ENCODE peak calls at places on chromosomes 6 and 20, in five cellular contexts. P is fibroblast of pulmonary artery, W is lung, Y is choroid plexus epithelial cell, Z is brain microvascular endothelial cell. F is an unnamed sample.
A peak's percentile ranks its signal among the peaks of the same experiment; 100 is the strongest.

GRCh38 chr6:48151142-48151541 is 40.1 kb upstream of the PTCHD4 start:
- DNase-seq in W (no peak), Y (peak; percentile 91), Z (no peak), P (peak; percentile 51), F (no peak)

GRCh38 chr6:46760925-46761324 is 14.2 kb downstream of the ANKRD66 start:
- DNase-seq in P (no peak), Y (no peak), Z (no peak), W (no peak), F (no peak)

GRCh38 chr6:145267076-145267867 is 468.0 kb downstream of the EPM2A start:
- DNase-seq in Y (no peak), W (no peak), P (no peak), Z (no peak), F (no peak)

GRCh38 chr6:36320475-36320874 is 16.2 kb downstream of the BNIP5 start:
- DNase-seq in W (no peak), Z (no peak), P (no peak), Y (peak; percentile 68), F (no peak)

GRCh38 chr20:25750765-25751696 is 54.4 kb upstream of the ZNF337 start:
- DNase-seq in Z (peak; percentile 7), P (peak; percentile 59), Y (peak; percentile 70), W (peak; percentile 68), F (no peak)

GRCh38 chr6:17473554-17473953 is 80.2 kb downstream of the CAP2 start:
- DNase-seq in Z (no peak), W (no peak), P (no peak), Y (no peak), F (no peak)

GRCh38 chr20:39075731-39076130 is 113.6 kb downstream of the DHX35 start:
- DNase-seq in W (no peak), Y (no peak), Z (no peak), P (no peak), F (no peak)

GRCh38 chr6:49565855-49566254 is 15.4 kb downstream of the C6orf141 start:
- DNase-seq in Z (no peak), P (peak; percentile 68), W (no peak), Y (peak; percentile 71), F (no peak)

GRCh38 chr6:153849072-153849759 is 189.8 kb upstream of the OPRM1 start:
- DNase-seq in Y (peak; percentile 56), W (no peak), Z (peak; percentile 44), P (peak; percentile 63), F (no peak)

GRCh38 chr6:33987531-33988021 is 158.3 kb downstream of the GRM4 start:
- DNase-seq in P (no peak), Z (no peak), W (no peak), Y (no peak), F (peak; percentile 40)

GRCh38 chr6:138293428-138293827 is 75.1 kb upstream of the PBOV1 start:
- DNase-seq in W (no peak), P (no peak), Z (no peak), Y (no peak), F (no peak)

GRCh38 chr6:110041830-110042229 is 63.7 kb downstream of the GPR6 start:
- DNase-seq in Y (no peak), Z (no peak), P (no peak), W (peak; percentile 5), F (no peak)

GRCh38 chr6:170149681-170150589 is 140.9 kb downstream of the DLL1 start:
- DNase-seq in W (no peak), P (no peak), Z (no peak), Y (no peak), F (no peak)

GRCh38 chr20:51767018-51767866 is 948 bp downstream of the ATP9A start:
- DNase-seq in Y (no peak), P (peak; percentile 14), W (peak; percentile 87), Z (no peak), F (no peak)

GRCh38 chr6:136309729-136310311 is 20.2 kb upstream of the BCLAF1 start:
- DNase-seq in W (no peak), P (no peak), Z (no peak), Y (no peak), F (no peak)

GRCh38 chr6:144217264-144217663 is 66.9 kb downstream of the STX11 start:
- DNase-seq in Y (no peak), Z (peak; percentile 9), W (no peak), P (peak; percentile 8), F (no peak)

GRCh38 chr6:79947191-79948173 is at the start of gene ELOVL4:
- DNase-seq in W (no peak), Z (peak; percentile 71), P (peak; percentile 78), Y (peak; percentile 78), F (peak; percentile 89)

GRCh38 chr6:101605874-101606273 is 212.4 kb downstream of the GRIK2 start:
- DNase-seq in P (no peak), Y (no peak), Z (no peak), W (no peak), F (no peak)

GRCh38 chr6:16130932-16131387 is 2.1 kb downstream of the MYLIP start:
- DNase-seq in Y (peak; percentile 91), P (peak; percentile 81), W (peak; percentile 56), Z (peak; percentile 75), F (no peak)

GRCh38 chr20:14764511-14765369 is 427.3 kb upstream of the FLRT3 start:
- DNase-seq in Y (no peak), P (no peak), Z (no peak), W (peak; percentile 87), F (no peak)

GRCh38 chr6:109397020-109397419 is 14.8 kb upstream of the CD164 start:
- DNase-seq in Y (peak; percentile 62), P (peak; percentile 58), Z (no peak), W (no peak), F (no peak)

GRCh38 chr20:44215125-44215524 is 4.6 kb upstream of the OSER1 start:
- DNase-seq in Z (peak; percentile 53), Y (peak; percentile 84), W (peak; percentile 56), P (peak; percentile 79), F (peak; percentile 88)
- TF ChIP-seq CTCF in Z (peak; percentile 93), Y (peak; percentile 93), W (peak; percentile 56), P (peak; percentile 92), F (peak; percentile 88)

GRCh38 chr20:21509597-21510331 is 4.1 kb downstream of the NKX2-2 start:
- DNase-seq in Y (peak; percentile 34), P (peak; percentile 37), Z (no peak), W (no peak), F (peak; percentile 84)
- TF ChIP-seq CTCF in Y (peak; percentile 7), P (peak; percentile 5), Z (peak; percentile 46), W (no peak), F (peak; percentile 41)

DNA sequence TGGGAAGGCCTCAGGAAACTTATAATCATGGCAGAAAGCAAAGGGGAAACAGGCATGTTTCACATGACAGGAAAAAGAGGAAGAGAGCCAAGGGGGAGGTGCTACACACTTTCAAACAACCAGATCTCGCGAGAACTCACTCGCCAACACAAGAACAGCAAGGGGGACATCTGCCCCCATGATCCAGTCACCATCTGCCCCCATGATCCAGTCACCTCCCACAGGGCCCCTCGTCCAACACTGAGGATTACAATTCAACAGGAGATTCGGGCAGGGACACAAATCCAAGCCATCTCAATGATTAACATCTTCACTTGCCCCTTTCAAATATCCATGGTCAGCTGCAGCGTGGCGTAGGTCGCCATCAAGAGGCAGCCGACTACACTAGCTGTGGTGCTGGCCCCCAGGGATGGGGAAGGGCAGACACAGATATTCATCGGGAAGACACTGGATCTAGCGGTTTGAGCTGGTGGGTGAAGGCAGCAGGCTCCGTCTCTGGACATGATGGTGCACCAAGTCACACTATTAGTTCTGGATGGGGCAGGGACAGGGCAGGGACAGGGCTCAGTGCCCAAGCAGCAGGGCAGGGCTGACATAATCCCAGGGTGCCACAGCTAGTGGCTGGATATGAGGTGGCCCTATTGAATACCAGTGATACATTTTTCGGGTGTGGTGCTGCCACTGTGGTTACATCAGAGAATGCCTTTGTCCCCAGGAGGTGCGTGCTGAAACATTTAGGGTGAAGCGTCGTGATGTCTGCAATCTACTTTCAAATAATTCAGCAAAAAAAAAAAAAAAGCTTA is 31.6 kb downstream of the TUBB2B start:
- DNase-seq in Z (no peak), W (no peak), Y (no peak), P (no peak), F (no peak)
- TF ChIP-seq CTCF in Z (peak; percentile 30), W (no peak), Y (no peak), P (no peak), F (peak; percentile 16)

DNA sequence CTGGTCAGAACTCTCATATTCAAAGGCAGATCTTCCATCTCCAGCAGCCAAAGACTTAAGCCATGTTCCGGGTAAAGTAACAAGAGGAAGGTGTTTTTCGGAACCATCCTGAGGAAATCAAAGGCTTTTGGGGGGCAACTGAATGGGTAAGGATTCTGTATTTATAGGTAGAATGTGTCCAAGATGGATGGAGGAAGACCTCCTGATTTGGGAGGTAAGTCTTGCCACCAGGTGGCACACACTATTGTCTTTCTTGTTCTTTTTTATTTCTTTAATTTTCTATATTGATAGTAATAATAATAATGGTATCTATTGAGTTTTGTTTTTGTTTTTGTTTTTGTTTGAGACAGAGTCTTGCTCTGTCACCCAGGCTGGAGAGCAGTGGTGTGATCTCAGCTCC is 53.0 kb upstream of the UBR2 start:
- DNase-seq in P (no peak), Z (no peak), Y (no peak), W (no peak), F (no peak)
- TF ChIP-seq CTCF in P (no peak), Z (no peak), Y (peak; percentile 26), W (no peak), F (no peak)